ENCODE peak calls at places on chromosomes 16 and 17, in ten cellular contexts. U, H, R, I, Q, G, X, B, C and Y are unnamed samples.

GRCh38 chr17:4582101-4582501 is 2.2 kb upstream of the SMTNL2 start:
- DNase-seq in B (no peak), H (no peak), R (no peak), Q (no peak), X (no peak), G (no peak), U (no peak), C (no peak), I (no peak), Y (no peak)

GRCh38 chr17:78665952-78666920 is 89.0 kb upstream of the DNAH17 start:
- DNase-seq in X (no peak), Q (no peak), R (no peak), B (no peak), G (no peak), C (no peak), I (no peak), U (no peak), H (no peak), Y (peak)

GRCh38 chr17:79075861-79076406 is 1.3 kb downstream of the ENGASE start:
- DNase-seq in R (no peak), U (no peak), B (no peak), G (no peak), I (no peak), H (no peak), C (no peak), Q (no peak), X (no peak), Y (no peak)

GRCh38 chr17:35801583-35802224 is 6.3 kb upstream of the MMP28 start:
- DNase-seq in Q (peak), C (no peak), X (no peak), H (no peak), U (no peak), G (no peak), B (peak), I (no peak), R (peak), Y (peak)

GRCh38 chr17:49850772-49851386 is 3.0 kb upstream of the TAC4 start:
- DNase-seq in H (no peak), Q (no peak), G (no peak), I (no peak), B (no peak), X (no peak), U (no peak), C (no peak), R (no peak), Y (peak)

GRCh38 chr17:58336456-58337094 is 8.0 kb upstream of the TSPOAP1 start:
- DNase-seq in R (no peak), C (no peak), B (no peak), Q (no peak), I (no peak), H (no peak), X (no peak), U (no peak), G (no peak), Y (no peak)

GRCh38 chr16:80369559-80369958 is 171.2 kb upstream of the DYNLRB2 start:
- DNase-seq in C (no peak), G (no peak), U (no peak), X (no peak), B (peak), Q (peak), I (no peak), H (no peak), R (peak), Y (peak)

GRCh38 chr16:84953051-84953746 is 58.1 kb downstream of the ZDHHC7 start:
- DNase-seq in X (no peak), I (no peak), Q (no peak), G (no peak), R (no peak), B (no peak), C (no peak), U (no peak), H (no peak), Y (no peak)

GRCh38 chr17:45274033-45274432 is 12.1 kb upstream of the SPATA32 start:
- DNase-seq in X (no peak), U (no peak), C (no peak), B (no peak), G (no peak), R (no peak), H (no peak), I (no peak), Q (no peak), Y (no peak)

GRCh38 chr16:30052671-30053372 is 12.7 kb upstream of the ALDOA start:
- DNase-seq in C (peak), B (peak), Q (peak), R (no peak), U (peak), I (peak), X (no peak), G (peak), H (peak), Y (peak)

GRCh38 chr17:62781356-62781755 is 26.8 kb downstream of the MARCHF10 start:
- DNase-seq in U (no peak), C (no peak), G (no peak), X (no peak), Q (no peak), H (no peak), I (no peak), R (no peak), B (no peak), Y (peak)

GRCh38 chr16:56275801-56276200 is 84.5 kb downstream of the GNAO1 start:
- DNase-seq in H (no peak), I (no peak), B (no peak), C (no peak), X (no peak), G (no peak), U (no peak), R (no peak), Q (no peak), Y (no peak)

GRCh38 chr16:26951950-26952349 is 114.8 kb upstream of the C16orf82 start:
- DNase-seq in R (no peak), X (no peak), U (no peak), H (no peak), C (no peak), Q (no peak), G (no peak), B (no peak), I (no peak), Y (no peak)

GRCh38 chr17:33560165-33560564 is 267.1 kb upstream of the ASIC2 start:
- DNase-seq in C (no peak), H (no peak), U (no peak), B (no peak), R (no peak), X (no peak), Q (no peak), G (no peak), I (no peak), Y (peak)

GRCh38 chr17:44444735-44445105 is 55.3 kb upstream of the ITGA2B start:
- DNase-seq in G (no peak), B (no peak), H (no peak), Q (no peak), U (peak), X (no peak), C (no peak), R (no peak), I (no peak), Y (peak)

GRCh38 chr17:1467258-1467657 is 11.2 kb upstream of the CRK start:
- DNase-seq in H (no peak), I (no peak), R (no peak), Q (no peak), G (no peak), X (no peak), U (no peak), C (no peak), B (no peak), Y (no peak)

GRCh38 chr16:88533945-88534641 is 36.1 kb upstream of the ZC3H18 start:
- DNase-seq in I (peak), U (no peak), X (no peak), G (peak), C (peak), B (peak), H (peak), R (no peak), Q (peak), Y (peak)

GRCh38 chr17:56679148-56679766 is 85.8 kb downstream of the NOG start:
- DNase-seq in X (no peak), I (no peak), G (no peak), Q (no peak), R (no peak), U (no peak), H (no peak), C (no peak), B (peak), Y (peak)

GRCh38 chr17:20706752-20707372 is 127.3 kb downstream of the CDRT15L2 start:
- DNase-seq in U (peak), G (no peak), X (no peak), R (no peak), B (no peak), Q (no peak), C (no peak), I (no peak), H (no peak), Y (peak)

GRCh38 chr17:28953444-28954118 is 2.3 kb upstream of the PHF12 start:
- DNase-seq in U (no peak), B (peak), C (no peak), I (peak), H (no peak), R (no peak), G (no peak), X (no peak), Q (peak), Y (peak)

GRCh38 chr17:1627219-1627986 is 1.2 kb downstream of the SLC43A2 start:
- DNase-seq in B (peak), H (no peak), X (no peak), U (no peak), I (no peak), G (no peak), Q (no peak), R (no peak), C (no peak), Y (no peak)

GRCh38 chr17:60421273-60422161 is 772 bp upstream of the CHCT1 start:
- DNase-seq in C (peak), H (peak), B (peak), Q (peak), I (peak), R (no peak), U (no peak), X (peak), G (peak), Y (peak)

GRCh38 chr17:2828396-2829038 is 32.3 kb downstream of the RAP1GAP2 start:
- DNase-seq in I (peak), U (no peak), Q (peak), B (peak), X (no peak), R (no peak), H (no peak), G (peak), C (peak), Y (peak)

GRCh38 chr16:65634291-65634690 is 512.4 kb upstream of the CDH11 start:
- DNase-seq in Q (no peak), R (no peak), C (no peak), B (no peak), X (no peak), U (no peak), G (no peak), H (no peak), I (no peak), Y (peak)

GRCh38 chr16:86892509-86892908 is 314.2 kb downstream of the FOXL1 start:
- DNase-seq in I (no peak), Q (no peak), R (no peak), B (no peak), H (no peak), C (no peak), U (no peak), G (no peak), X (no peak), Y (no peak)

GRCh38 chr17:76281573-76282371 is 16.6 kb downstream of the UBALD2 start:
- DNase-seq in X (no peak), H (no peak), Q (no peak), B (no peak), U (no peak), G (no peak), I (no peak), C (no peak), R (no peak), Y (no peak)

GRCh38 chr17:50425682-50426471 is at the start of gene ACSF2:
- DNase-seq in R (no peak), C (no peak), H (no peak), X (peak), I (peak), U (no peak), G (peak), B (peak), Q (no peak), Y (peak)

GRCh38 chr16:51708861-51709260 is 557.8 kb upstream of the SALL1 start:
- DNase-seq in G (no peak), U (no peak), H (no peak), X (no peak), R (no peak), Q (no peak), C (no peak), B (no peak), I (no peak), Y (no peak)

GRCh38 chr16:57361384-57361783 is 2.8 kb downstream of the CCL22 start:
- DNase-seq in I (no peak), U (no peak), H (no peak), Q (no peak), R (no peak), C (no peak), B (no peak), X (no peak), G (no peak), Y (no peak)

GRCh38 chr16:57791156-57791902 is 11.0 kb downstream of the KIFC3 start:
- DNase-seq in H (no peak), I (no peak), G (no peak), C (no peak), Q (no peak), X (no peak), U (no peak), B (no peak), R (no peak), Y (no peak)